ENCODE peak calls at places on chromosomes 7 and 10, in five cellular contexts. X, M, H, U and T are unnamed samples.

GRCh38 chr10:124829447-124830115 is 28.0 kb downstream of the ABRAXAS2 start:
- DNase-seq in H (no peak), M (no peak), X (no peak), U (no peak), T (no peak)

GRCh38 chr7:47370461-47371042 is 211.4 kb downstream of the TNS3 start:
- DNase-seq in M (no peak), H (no peak), X (no peak), U (no peak), T (no peak)

GRCh38 chr10:118594392-118595063 is 920 bp downstream of the PRLHR start:
- DNase-seq in H (no peak), U (no peak), M (peak; percentile 41), X (no peak), T (no peak)

GRCh38 chr7:70805360-70805759 is 326.6 kb upstream of the GALNT17 start:
- DNase-seq in M (no peak), U (no peak), X (no peak), H (no peak), T (no peak)

GRCh38 chr10:126391162-126391880 is 3.0 kb upstream of the ADAM12 start:
- DNase-seq in H (no peak), X (no peak), U (no peak), M (no peak), T (no peak)

GRCh38 chr7:128708824-128709223 is 30.3 kb upstream of the CALU start:
- DNase-seq in X (no peak), U (no peak), M (no peak), H (no peak), T (no peak)

GRCh38 chr7:106717254-106717996 is 56.5 kb upstream of the CCDC71L start:
- DNase-seq in X (no peak), U (no peak), H (no peak), M (no peak), T (no peak)

GRCh38 chr7:137789215-137789899 is 57.4 kb downstream of the DGKI start:
- DNase-seq in U (no peak), M (no peak), H (peak; percentile 43), X (no peak), T (no peak)

GRCh38 chr7:73449422-73449821 is 15.8 kb downstream of the FZD9 start:
- DNase-seq in H (peak; percentile 55), U (no peak), M (no peak), X (no peak), T (no peak)

GRCh38 chr7:25795824-25796235 is 356.2 kb upstream of the NFE2L3 start:
- DNase-seq in X (no peak), M (no peak), H (no peak), U (no peak), T (no peak)

GRCh38 chr7:55469721-55470120 is 102.6 kb downstream of the VOPP1 start:
- DNase-seq in M (no peak), H (no peak), X (no peak), U (no peak), T (no peak)

GRCh38 chr7:149605696-149606095 is 108.1 kb upstream of the ZNF746 start:
- DNase-seq in H (no peak), M (no peak), U (no peak), X (no peak), T (no peak)

GRCh38 chr10:49300140-49300974 is 1.4 kb downstream of the C10orf71 start:
- DNase-seq in H (no peak), U (no peak), X (no peak), M (no peak), T (no peak)

GRCh38 chr10:80509403-80510161 is 28.1 kb upstream of the SH2D4B start:
- DNase-seq in H (no peak), U (no peak), X (no peak), M (no peak), T (peak; percentile 36)

GRCh38 chr7:101126651-101127459 is at the start of gene SERPINE1:
- DNase-seq in M (peak; percentile 42), X (peak; percentile 97), H (peak; percentile 64), U (peak; percentile 74), T (peak; percentile 80)

GRCh38 chr7:121755818-121756501 is 117.0 kb upstream of the PTPRZ1 start:
- DNase-seq in H (peak; percentile 54), M (no peak), U (no peak), X (no peak), T (no peak)

GRCh38 chr10:32189400-32190084 is 133.3 kb upstream of the KIF5B start:
- DNase-seq in M (no peak), X (no peak), U (no peak), H (no peak), T (no peak)

GRCh38 chr7:12975387-12975786 is 288.0 kb downstream of the ARL4A start:
- DNase-seq in H (no peak), U (no peak), X (no peak), M (no peak), T (no peak)

GRCh38 chr10:77592946-77593636 is 44.5 kb downstream of the KCNMA1 start:
- DNase-seq in U (peak; percentile 30), H (no peak), M (no peak), X (peak; percentile 48), T (no peak)